ENCODE peak calls at places on chromosome 13, in eight cellular contexts. Z is kidney epithelial cell; V is skeletal muscle cell; W is lower leg skin; I is CD8-positive, alpha-beta T cell; D is NT2/D1; M is naive thymus-derived CD4-positive, alpha-beta T cell; P is foreskin fibroblast. K is an unnamed sample.
A peak's percentile ranks its signal among the peaks of the same experiment; 100 is the strongest.

GRCh38 chr13:49679244-49679643 is 12.0 kb downstream of the EBPL start:
- DNase-seq in Z (no peak), V (no peak), W (no peak), I (no peak), D (no peak), M (peak; percentile 6), P (no peak), K (no peak)

GRCh38 chr13:42170029-42170428 is 101.9 kb upstream of the AKAP11 start:
- DNase-seq in Z (no peak), V (no peak), W (no peak), I (no peak), D (peak; percentile 66), M (no peak), P (no peak), K (no peak)

GRCh38 chr13:95920485-95920884 is 132.7 kb downstream of the UGGT2 start:
- DNase-seq in Z (no peak), V (no peak), W (no peak), I (no peak), D (no peak), M (no peak), P (no peak), K (no peak)

GRCh38 chr13:19726611-19727010 is 56.1 kb downstream of the PSPC1 start:
- DNase-seq in Z (no peak), V (peak; percentile 13), W (no peak), I (no peak), D (no peak), M (no peak), P (no peak), K (no peak)

GRCh38 chr13:38042771-38043170 is 173.2 kb upstream of the TRPC4 start:
- DNase-seq in Z (no peak), V (peak; percentile 7), W (no peak), I (no peak), D (no peak), M (no peak), P (no peak), K (no peak)

GRCh38 chr13:51044023-51044665 is 66.9 kb downstream of the C13orf42 start:
- DNase-seq in Z (no peak), V (no peak), W (no peak), I (no peak), D (no peak), M (no peak), P (no peak), K (no peak)

GRCh38 chr13:91609353-91609752 is 210.9 kb downstream of the GPC5 start:
- DNase-seq in Z (no peak), V (peak; percentile 85), W (no peak), I (no peak), D (no peak), M (no peak), P (no peak), K (no peak)

GRCh38 chr13:91405240-91405639 is 6.8 kb downstream of the GPC5 start:
- DNase-seq in Z (no peak), V (no peak), W (no peak), I (no peak), D (no peak), M (no peak), P (no peak), K (no peak)

GRCh38 chr13:73961181-73961580 is 173.0 kb downstream of the KLF12 start:
- DNase-seq in Z (no peak), V (no peak), W (no peak), I (no peak), D (no peak), M (no peak), P (no peak), K (no peak)

GRCh38 chr13:100347941-100348340 is 240.6 kb downstream of the GGACT start:
- DNase-seq in Z (no peak), V (no peak), W (no peak), I (no peak), D (no peak), M (no peak), P (no peak), K (no peak)

GRCh38 chr13:86085890-86086289 is 286.7 kb upstream of the SLITRK6 start:
- DNase-seq in Z (no peak), V (no peak), W (no peak), I (no peak), D (no peak), M (no peak), P (no peak), K (no peak)
- H3K4me3 ChIP-seq in Z (no peak overlapping the region), V (no peak overlapping the region), W (no peak overlapping the region), I (no peak overlapping the region), D (no peak overlapping the region), M (no peak overlapping the region), P (no peak overlapping the region), K (no peak overlapping the region)

GRCh38 chr13:33213797-33214196 is 71.8 kb downstream of the STARD13 start:
- DNase-seq in Z (no peak), V (no peak), W (no peak), I (no peak), D (no peak), M (no peak), P (no peak), K (no peak)
- H3K4me3 ChIP-seq in Z (no peak overlapping the region), V (no peak overlapping the region), W (no peak overlapping the region), I (no peak overlapping the region), D (no peak overlapping the region), M (no peak overlapping the region), P (no peak overlapping the region), K (no peak overlapping the region)

GRCh38 chr13:45051315-45051714 is 62.0 kb downstream of the GPALPP1 start:
- DNase-seq in Z (no peak), V (no peak), W (no peak), I (no peak), D (no peak), M (no peak), P (no peak), K (no peak)

GRCh38 chr13:45060062-45060461 is 60.2 kb upstream of the GTF2F2 start:
- DNase-seq in Z (no peak), V (no peak), W (no peak), I (no peak), D (no peak), M (no peak), P (no peak), K (no peak)

GRCh38 chr13:45055198-45055901 is 65.0 kb upstream of the GTF2F2 start:
- DNase-seq in Z (peak; percentile 91), V (peak; percentile 83), W (peak; percentile 27), I (no peak), D (no peak), M (no peak), P (peak; percentile 86), K (peak; percentile 10)

GRCh38 chr13:45055902-45056648 is 64.2 kb upstream of the GTF2F2 start:
- DNase-seq in Z (no peak), V (no peak), W (peak; percentile 31), I (no peak), D (peak; percentile 1), M (no peak), P (peak; percentile 53), K (no peak)
- H3K4me3 ChIP-seq in Z (no peak overlapping the region), V (peak overlapping the region; percentile 17), W (no peak overlapping the region), I (no peak overlapping the region), D (no peak overlapping the region), M (no peak overlapping the region), P (peak overlapping the region; percentile 17), K (no peak overlapping the region)

GRCh38 chr13:113493315-113493951 is 2.9 kb upstream of the DCUN1D2 start:
- DNase-seq in Z (peak; percentile 96), V (peak; percentile 92), W (no peak), I (no peak), D (no peak), M (no peak), P (peak; percentile 88), K (no peak)
- H3K4me3 ChIP-seq in Z (no peak overlapping the region), V (peak overlapping the region; percentile 30), W (no peak overlapping the region), I (no peak overlapping the region), D (no peak overlapping the region), M (no peak overlapping the region), P (peak overlapping the region; percentile 33), K (peak overlapping the region; percentile 27)

GRCh38 chr13:112647256-112647655 is 42.6 kb upstream of the ATP11A start:
- DNase-seq in Z (no peak), V (no peak), W (no peak), I (no peak), D (no peak), M (no peak), P (no peak), K (no peak)
- H3K4me3 ChIP-seq in Z (no peak overlapping the region), V (no peak overlapping the region), W (no peak overlapping the region), I (no peak overlapping the region), D (no peak overlapping the region), M (no peak overlapping the region), P (no peak overlapping the region), K (no peak overlapping the region)

GRCh38 chr13:76289558-76289957 is 596.6 kb downstream of the KCTD12 start:
- DNase-seq in Z (no peak), V (no peak), W (no peak), I (no peak), D (no peak), M (no peak), P (no peak), K (no peak)

GRCh38 chr13:76286178-76286577 is 600.0 kb downstream of the KCTD12 start:
- DNase-seq in Z (no peak), V (no peak), W (no peak), I (no peak), D (no peak), M (no peak), P (peak; percentile 10), K (no peak)

DNA sequence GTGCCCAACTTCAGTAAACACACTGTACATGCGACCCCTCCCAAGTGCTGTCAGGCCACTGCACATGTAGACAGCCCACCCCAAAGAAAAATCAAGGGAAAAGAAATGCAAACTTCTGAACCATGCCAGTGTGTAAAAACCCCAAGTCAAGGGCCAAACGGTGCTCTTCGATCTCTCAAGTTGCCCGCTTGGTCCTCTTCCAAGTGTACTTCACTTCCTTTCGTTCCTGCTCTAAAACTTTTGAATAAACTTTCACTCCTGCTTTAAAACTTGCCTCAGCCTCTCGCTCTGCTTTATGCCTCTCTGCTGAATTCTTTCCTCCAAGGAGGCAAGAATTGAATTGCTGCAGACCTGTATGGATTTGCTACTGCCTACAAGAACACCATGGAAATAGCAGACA is 600.7 kb downstream of the KCTD12 start:
- DNase-seq in Z (no peak), V (no peak), W (no peak), I (no peak), D (no peak), M (no peak), P (no peak), K (no peak)
- H3K4me3 ChIP-seq in Z (no peak overlapping the region), V (no peak overlapping the region), W (no peak overlapping the region), I (no peak overlapping the region), D (no peak overlapping the region), M (no peak overlapping the region), P (no peak overlapping the region), K (no peak overlapping the region)

GRCh38 chr13:30802953-30803478 is 67.7 kb downstream of the ALOX5AP start:
- DNase-seq in Z (no peak), V (no peak), W (peak; percentile 83), I (peak; percentile 71), D (peak; percentile 51), M (peak; percentile 71), P (peak; percentile 66), K (peak; percentile 78)
- H3K4me3 ChIP-seq in Z (peak overlapping the region; percentile 33), V (peak overlapping the region; percentile 21), W (no peak overlapping the region), I (no peak overlapping the region), D (no peak overlapping the region), M (peak overlapping the region; percentile 27), P (peak overlapping the region; percentile 45), K (peak overlapping the region; percentile 13)

GRCh38 chr13:113110852-113111315 is 5.3 kb downstream of the F7 start:
- DNase-seq in Z (no peak), V (no peak), W (no peak), I (no peak), D (no peak), M (no peak), P (no peak), K (no peak)
- H3K4me3 ChIP-seq in Z (no peak overlapping the region), V (peak overlapping the region; percentile 33), W (peak overlapping the region; percentile 4), I (peak overlapping the region; percentile 61), D (no peak overlapping the region), M (peak overlapping the region; percentile 43), P (peak overlapping the region; percentile 29), K (no peak overlapping the region)

K was measured in GM06990.